ENCODE peak calls at places on chromosomes 11 and 22, in four cellular contexts. N, M, G and D are unnamed samples. For H3K4me1, the result is how much of the 10 kb centered on the place peaks cover.

GRCh38 chr11:107716884-107717532 is 5.2 kb upstream of the SLN start:
- ATAC-seq in M (no peak), G (no peak), N (no peak), D (no peak)

GRCh38 chr22:27724706-27725105 is 76.8 kb downstream of the MN1 start:
- ATAC-seq in N (no peak), M (no peak), G (no peak), D (no peak)

GRCh38 chr11:47433991-47434786 is 8.0 kb upstream of the PSMC3 start:
- ATAC-seq in N (no peak), M (peak), G (no peak), D (peak)

GRCh38 chr22:44677299-44678244 is 24.4 kb upstream of the PRR5 start:
- ATAC-seq in G (no peak), N (no peak), M (peak), D (no peak)

GRCh38 chr11:82012276-82012675 is 721.4 kb downstream of the FAM181B start:
- ATAC-seq in G (no peak), N (no peak), M (no peak), D (no peak)

GRCh38 chr11:33615751-33616150 is 84.9 kb downstream of the C11orf91 start:
- ATAC-seq in N (no peak), M (no peak), G (no peak), D (no peak)

GRCh38 chr11:15742626-15743243 is 613.6 kb downstream of the SOX6 start:
- ATAC-seq in N (no peak), G (no peak), M (no peak), D (no peak)

GRCh38 chr11:43515090-43515489 is 156.4 kb downstream of the TTC17 start:
- ATAC-seq in N (peak), M (no peak), G (no peak), D (no peak)

DNA sequence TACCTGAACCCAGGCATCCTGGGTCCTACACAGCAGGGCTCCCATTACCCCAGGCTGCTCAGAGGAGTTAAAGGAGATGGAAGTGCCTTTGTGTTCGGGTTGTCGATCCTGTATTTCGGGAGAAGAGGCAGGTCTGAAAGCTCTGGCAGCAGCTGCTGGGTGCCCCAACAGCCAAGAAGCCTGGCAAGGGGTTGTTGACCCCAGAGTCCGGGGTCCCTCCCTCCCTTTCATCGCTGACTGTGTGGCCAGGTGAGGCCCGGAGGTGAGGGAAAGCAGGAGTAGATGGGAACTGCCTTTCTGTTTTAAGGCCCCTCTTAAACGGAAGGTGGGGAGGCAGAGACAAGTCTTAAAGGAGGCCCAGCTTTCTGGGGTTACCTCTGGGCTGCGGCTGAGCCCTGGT is 106.0 kb upstream of the SYT13 start:
- ATAC-seq in G (no peak), M (no peak), N (no peak), D (no peak)
- H3K4me1 ChIP-seq in G (under half), M (under half), N (under half), D (under half)

DNA sequence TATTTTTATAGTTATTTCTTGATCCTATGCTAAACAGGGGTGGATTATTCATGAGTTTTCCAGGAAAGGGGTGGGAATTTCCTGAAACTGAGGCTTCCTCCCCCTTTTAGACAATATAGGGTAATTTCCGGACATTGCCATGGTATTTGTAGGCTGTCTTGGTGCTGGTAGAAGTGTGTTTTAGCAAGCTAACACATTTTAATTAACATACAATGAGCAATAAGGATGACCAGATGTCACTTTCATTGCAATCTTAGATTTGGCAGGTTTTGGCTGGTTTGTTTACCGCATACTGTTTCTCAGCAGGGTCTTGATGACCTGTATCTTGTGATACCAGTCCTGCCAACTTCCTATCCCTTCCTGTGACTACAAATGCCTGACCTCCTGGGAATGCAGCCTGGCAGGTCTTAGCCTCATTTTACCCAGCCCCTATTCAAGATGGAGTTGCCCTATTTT is 992 bp upstream of the C1QTNF6 start:
- ATAC-seq in M (peak), G (peak), N (no peak), D (no peak)
- H3K4me1 ChIP-seq in M (under half), G (half or more), N (half or more), D (under half)

DNA sequence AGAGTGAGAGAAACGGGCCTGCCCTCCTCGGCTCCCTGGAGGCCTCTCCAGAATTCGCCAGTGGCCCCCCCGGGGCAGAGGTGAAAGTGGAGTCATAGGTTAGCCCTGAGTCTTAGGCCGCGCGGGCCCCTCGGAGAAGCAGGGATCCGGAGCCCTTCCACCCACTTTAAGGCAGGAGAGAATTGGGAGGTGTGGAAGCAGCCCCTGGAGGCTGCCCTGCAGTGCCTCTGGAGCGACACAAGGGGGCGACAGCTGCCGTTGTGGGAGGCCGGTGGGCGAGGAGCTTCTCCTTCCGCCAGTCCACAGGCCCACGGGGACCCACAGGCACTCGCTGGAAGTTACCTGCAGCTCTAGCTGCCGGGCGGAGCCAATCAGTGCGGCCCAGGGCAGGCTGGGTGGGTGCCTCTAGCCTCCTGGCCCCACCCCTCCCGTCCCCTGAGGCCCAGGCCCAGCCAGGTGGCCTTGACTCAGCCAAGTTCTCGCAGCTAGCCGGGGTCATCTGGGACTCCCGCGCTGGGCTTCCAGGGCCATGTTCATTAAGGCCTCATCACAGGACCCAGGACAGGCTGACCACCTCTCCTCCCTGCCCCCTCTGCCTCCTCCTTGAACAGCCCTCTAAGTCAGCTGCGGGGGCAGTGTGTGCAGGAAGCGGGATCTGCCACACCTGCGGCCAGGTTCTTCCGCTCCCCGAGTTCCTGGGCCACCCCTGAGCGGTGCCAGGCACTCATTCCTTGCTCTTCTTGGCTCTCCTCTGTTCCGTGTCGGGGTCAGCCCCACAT is 5.0 kb downstream of the DGKZ start:
- ATAC-seq in N (no peak), M (peak), G (peak), D (no peak)
- H3K4me1 ChIP-seq in N (under half), M (under half), G (half or more), D (under half)

GRCh38 chr22:40855960-40856512 is 403 bp downstream of the ST13 start:
- ATAC-seq in N (peak), G (peak), M (peak), D (peak)
- H3K4me1 ChIP-seq in N (under half), G (half or more), M (under half), D (under half)